ENCODE peak calls at places on chromosome 11, in eight cellular contexts. N is tibial artery, P is ovary, T is PC-3, Q is fibroblast of villous mesenchyme, S is AG10803, M is MM.1S, G is esophagus muscularis mucosa. A is an unnamed sample.

GRCh38 chr11:71418643-71419042 is 29.6 kb downstream of the DHCR7 start:
- DNase-seq in N (no peak), P (no peak), T (no peak), Q (no peak), S (no peak), M (no peak), G (no peak), A (peak; percentile 64)

GRCh38 chr11:19628018-19628417 is 84.6 kb upstream of the NAV2 start:
- DNase-seq in N (peak; percentile 95), P (no peak), T (peak; percentile 92), Q (peak; percentile 50), S (peak; percentile 81), M (no peak), G (peak; percentile 95), A (no peak)

GRCh38 chr11:128936546-128937275 is 6.0 kb downstream of the TP53AIP1 start:
- DNase-seq in N (no peak), P (no peak), T (no peak), Q (no peak), S (no peak), M (no peak), G (no peak), A (no peak)

GRCh38 chr11:66546368-66546965 is at the start of gene ACTN3:
- DNase-seq in N (peak; percentile 69), P (peak; percentile 46), T (no peak), Q (peak; percentile 66), S (no peak), M (no peak), G (no peak), A (peak; percentile 67)

GRCh38 chr11:71451596-71452353 is 1.2 kb upstream of the NADSYN1 start:
- DNase-seq in N (peak; percentile 11), P (no peak), T (peak; percentile 44), Q (no peak), S (no peak), M (no peak), G (no peak), A (no peak)

GRCh38 chr11:66562907-66563583 is 5.4 kb downstream of the CTSF start:
- DNase-seq in N (no peak), P (no peak), T (no peak), Q (no peak), S (no peak), M (no peak), G (no peak), A (no peak)

GRCh38 chr11:94151903-94152677 is 23.4 kb downstream of the PANX1 start:
- DNase-seq in N (peak; percentile 35), P (no peak), T (peak; percentile 96), Q (peak; percentile 90), S (peak; percentile 74), M (no peak), G (no peak), A (no peak)

GRCh38 chr11:95577716-95578460 is 211.7 kb downstream of the FAM76B start:
- DNase-seq in N (no peak), P (no peak), T (peak; percentile 27), Q (no peak), S (peak; percentile 70), M (no peak), G (no peak), A (no peak)

GRCh38 chr11:27416568-27417176 is 53.7 kb upstream of the CCDC34 start:
- DNase-seq in N (no peak), P (no peak), T (peak; percentile 75), Q (no peak), S (no peak), M (no peak), G (no peak), A (no peak)

GRCh38 chr11:128411149-128411548 is 176.2 kb downstream of the ETS1 start:
- DNase-seq in N (no peak), P (no peak), T (no peak), Q (no peak), S (no peak), M (no peak), G (no peak), A (no peak)

GRCh38 chr11:110491577-110492352 is 62.0 kb downstream of the FDX1 start:
- DNase-seq in N (no peak), P (no peak), T (no peak), Q (no peak), S (peak; percentile 8), M (no peak), G (peak; percentile 66), A (no peak)

GRCh38 chr11:78952866-78953265 is 378.2 kb upstream of the NARS2 start:
- DNase-seq in N (no peak), P (no peak), T (no peak), Q (no peak), S (no peak), M (no peak), G (no peak), A (no peak)

GRCh38 chr11:19658344-19658743 is 54.3 kb upstream of the NAV2 start:
- DNase-seq in N (no peak), P (no peak), T (peak; percentile 4), Q (no peak), S (no peak), M (no peak), G (no peak), A (no peak)

GRCh38 chr11:79173615-79174014 is 267.2 kb downstream of the TENM4 start:
- DNase-seq in N (peak; percentile 36), P (peak; percentile 33), T (peak; percentile 17), Q (peak; percentile 70), S (peak; percentile 89), M (no peak), G (no peak), A (no peak)

GRCh38 chr11:117837791-117838190 is 13.2 kb upstream of the FXYD2 start:
- DNase-seq in N (no peak), P (peak; percentile 10), T (no peak), Q (no peak), S (no peak), M (no peak), G (no peak), A (no peak)

DNA sequence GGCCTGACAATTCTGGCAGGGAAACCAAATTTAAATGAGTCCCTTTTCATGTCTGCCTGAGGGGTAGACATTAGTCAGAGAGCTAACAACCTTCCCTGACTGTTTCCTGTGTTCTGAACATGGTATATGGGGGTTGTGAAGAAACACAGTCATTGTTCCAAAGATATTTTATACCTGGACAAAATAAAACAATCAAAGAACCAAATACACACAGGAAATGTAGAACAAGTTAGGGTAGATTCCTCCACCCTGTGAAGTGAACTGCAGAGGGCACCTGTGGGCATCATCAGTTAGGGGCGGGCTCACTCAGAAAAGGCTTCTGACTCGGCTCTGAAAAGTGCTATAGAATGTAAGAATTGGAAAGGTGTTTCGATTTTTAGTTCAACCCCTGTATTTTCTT is 231.9 kb upstream of the CADM1 start:
- DNase-seq in N (no peak), P (no peak), T (peak; percentile 2), Q (no peak), S (no peak), M (no peak), G (no peak), A (no peak)
- TF ChIP-seq CTCF in N (no peak), P (no peak), T (no peak), Q (no peak), S (no peak), M (no peak), G (no peak), A (no peak)

GRCh38 chr11:64341851-64342791 is 2.1 kb downstream of the CCDC88B start:
- DNase-seq in N (peak; percentile 73), P (peak; percentile 85), T (peak; percentile 96), Q (peak; percentile 86), S (peak; percentile 88), M (peak; percentile 91), G (peak; percentile 97), A (peak; percentile 97)

GRCh38 chr11:64342869-64343739 is 3.1 kb downstream of the CCDC88B start:
- DNase-seq in N (no peak), P (no peak), T (no peak), Q (no peak), S (no peak), M (no peak), G (no peak), A (no peak)

GRCh38 chr11:64344160-64344559 is 4.2 kb downstream of the CCDC88B start:
- DNase-seq in N (no peak), P (no peak), T (no peak), Q (no peak), S (no peak), M (no peak), G (no peak), A (no peak)

GRCh38 chr11:64344721-64345120 is 4.7 kb downstream of the CCDC88B start:
- DNase-seq in N (no peak), P (no peak), T (no peak), Q (no peak), S (no peak), M (no peak), G (no peak), A (no peak)

DNA sequence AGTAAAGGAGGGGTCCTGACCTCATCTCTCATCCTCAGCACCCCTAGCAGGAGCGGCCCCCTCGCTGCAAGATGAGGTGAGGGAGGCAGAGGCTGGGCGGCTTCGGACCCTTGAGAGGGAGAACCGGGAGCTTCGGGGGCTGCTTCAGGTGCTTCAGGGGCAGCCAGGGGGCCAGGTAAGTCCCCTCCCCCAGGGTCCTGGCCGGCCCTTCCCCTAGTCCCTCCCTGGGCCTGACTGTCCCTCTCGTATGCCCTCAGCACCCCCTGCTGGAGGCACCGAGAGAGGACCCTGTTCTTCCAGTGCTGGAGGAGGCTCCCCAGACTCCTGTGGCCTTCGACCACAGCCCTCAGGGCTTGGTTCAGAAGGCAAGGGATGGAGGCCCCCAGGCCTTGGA is 3.7 kb downstream of the CCDC88B start:
- DNase-seq in N (no peak), P (no peak), T (peak; percentile 30), Q (no peak), S (no peak), M (no peak), G (no peak), A (no peak)
- TF ChIP-seq CTCF in N (no peak), P (no peak), T (peak; percentile 49), Q (peak; percentile 22), S (peak; percentile 9), M (no peak), G (no peak), A (peak; percentile 4)

GRCh38 chr11:124072147-124072546 is 31.0 kb upstream of the OR10G7 start:
- DNase-seq in N (no peak), P (no peak), T (no peak), Q (no peak), S (no peak), M (no peak), G (no peak), A (no peak)

GRCh38 chr11:124069429-124070401 is 28.6 kb upstream of the OR10G7 start:
- DNase-seq in N (no peak), P (no peak), T (peak; percentile 63), Q (peak; percentile 64), S (peak; percentile 45), M (no peak), G (no peak), A (no peak)

GRCh38 chr11:124068711-124069110 is 27.6 kb upstream of the OR10G7 start:
- DNase-seq in N (no peak), P (no peak), T (no peak), Q (no peak), S (no peak), M (no peak), G (no peak), A (no peak)

GRCh38 chr11:124070906-124071621 is 29.9 kb upstream of the OR10G7 start:
- DNase-seq in N (peak; percentile 50), P (peak; percentile 45), T (peak; percentile 74), Q (peak; percentile 82), S (peak; percentile 79), M (peak; percentile 62), G (no peak), A (peak; percentile 71)

GRCh38 chr11:124071622-124071948 is 30.5 kb upstream of the OR10G7 start:
- DNase-seq in N (no peak), P (no peak), T (no peak), Q (no peak), S (no peak), M (no peak), G (no peak), A (no peak)
- TF ChIP-seq CTCF in N (no peak), P (peak; percentile 3), T (no peak), Q (no peak), S (no peak), M (peak; percentile 2), G (no peak), A (no peak)

GRCh38 chr11:8055111-8055835 is 25.7 kb upstream of the TUB start:
- DNase-seq in N (peak; percentile 14), P (no peak), T (no peak), Q (no peak), S (no peak), M (no peak), G (no peak), A (no peak)
- TF ChIP-seq CTCF in N (no peak), P (no peak), T (peak; percentile 47), Q (no peak), S (no peak), M (peak; percentile 26), G (no peak), A (no peak)